ENCODE peak calls at places on chromosome 18, in ten cellular contexts. J, B, T, Q, S, D, C, M, G and X are unnamed samples.

GRCh38 chr18:41170346-41170745 is 784.7 kb upstream of the PIK3C3 start:
- DNase-seq in J (no peak), B (no peak), T (no peak), Q (no peak), S (no peak), D (no peak), C (no peak), M (no peak), G (no peak), X (no peak)

GRCh38 chr18:75076286-75076685 is 132.7 kb downstream of the PTGR3 start:
- DNase-seq in J (no peak), B (no peak), T (no peak), Q (no peak), S (no peak), D (no peak), C (no peak), M (no peak), G (no peak), X (no peak)

GRCh38 chr18:50038448-50038847 is 156.5 kb downstream of the MYO5B start:
- DNase-seq in J (no peak), B (no peak), T (no peak), Q (no peak), S (no peak), D (no peak), C (no peak), M (no peak), G (no peak), X (no peak)

GRCh38 chr18:29651121-29651675 is 1391.3 kb downstream of the DSC3 start:
- DNase-seq in J (no peak), B (no peak), T (peak; percentile 14), Q (no peak), S (no peak), D (no peak), C (no peak), M (no peak), G (no peak), X (no peak)

GRCh38 chr18:56632070-56633022 is 6.0 kb downstream of the TXNL1 start:
- DNase-seq in J (no peak), B (no peak), T (no peak), Q (no peak), S (no peak), D (no peak), C (no peak), M (no peak), G (no peak), X (no peak)

GRCh38 chr18:63783394-63783793 is 8.2 kb downstream of the SERPINB7 start:
- DNase-seq in J (no peak), B (no peak), T (no peak), Q (no peak), S (peak; percentile 55), D (no peak), C (no peak), M (no peak), G (no peak), X (no peak)

GRCh38 chr18:60452424-60452823 is 79.8 kb upstream of the MC4R start:
- DNase-seq in J (no peak), B (no peak), T (no peak), Q (no peak), S (no peak), D (no peak), C (no peak), M (no peak), G (no peak), X (no peak)

GRCh38 chr18:58407263-58407648 is 221.6 kb downstream of the ALPK2 start:
- DNase-seq in J (no peak), B (no peak), T (peak; percentile 68), Q (no peak), S (no peak), D (no peak), C (no peak), M (no peak), G (no peak), X (no peak)

GRCh38 chr18:13272411-13272810 is 53.9 kb downstream of the LDLRAD4 start:
- DNase-seq in J (no peak), B (no peak), T (no peak), Q (no peak), S (no peak), D (no peak), C (peak; percentile 65), M (peak; percentile 59), G (no peak), X (no peak)

GRCh38 chr18:13268746-13269285 is 50.3 kb downstream of the LDLRAD4 start:
- DNase-seq in J (no peak), B (no peak), T (peak; percentile 40), Q (no peak), S (no peak), D (no peak), C (no peak), M (no peak), G (no peak), X (no peak)

GRCh38 chr18:13271512-13271911 is 53.0 kb downstream of the LDLRAD4 start:
- DNase-seq in J (no peak), B (no peak), T (no peak), Q (no peak), S (peak; percentile 61), D (no peak), C (no peak), M (peak; percentile 58), G (no peak), X (no peak)

GRCh38 chr18:13269599-13270011 is 51.0 kb downstream of the LDLRAD4 start:
- DNase-seq in J (no peak), B (peak; percentile 78), T (peak; percentile 43), Q (no peak), S (no peak), D (no peak), C (peak; percentile 80), M (peak; percentile 40), G (peak; percentile 56), X (no peak)

DNA sequence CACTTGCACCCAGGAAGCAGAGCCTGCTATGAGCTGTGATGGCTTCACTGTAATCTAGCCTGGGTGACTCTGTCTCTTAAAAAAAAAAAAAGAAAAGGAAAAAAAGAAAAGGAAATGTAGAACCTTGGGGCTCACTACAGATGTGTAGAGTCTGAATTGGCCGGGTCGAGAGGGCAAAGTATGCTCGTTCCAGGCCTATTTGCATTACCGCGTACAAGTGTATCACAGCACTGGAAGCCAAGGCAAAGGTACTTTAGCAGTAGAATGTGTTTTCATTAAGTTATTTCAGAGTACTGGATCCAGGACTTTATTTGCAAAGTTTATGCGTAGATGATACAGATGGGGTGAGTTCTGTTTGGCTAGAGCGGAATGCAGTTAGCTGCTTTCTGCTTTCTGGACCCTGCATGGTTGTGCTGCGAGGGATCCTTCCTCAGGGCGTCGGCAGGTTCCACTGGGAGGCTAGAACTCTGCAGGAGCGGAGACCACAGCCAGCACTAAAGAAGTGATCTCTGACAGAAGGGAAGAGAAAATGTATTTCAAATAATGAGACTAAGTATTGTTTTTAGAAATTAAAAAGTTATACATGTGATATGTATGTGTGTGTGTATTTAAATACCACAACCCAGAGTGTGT is 51.8 kb downstream of the LDLRAD4 start:
- DNase-seq in J (no peak), B (no peak), T (no peak), Q (no peak), S (no peak), D (no peak), C (no peak), M (no peak), G (no peak), X (no peak)
- H3K4me1 ChIP-seq in J (peaks cover 51% of the 10 kb centered on the region), B (peaks cover 4% of the 10 kb centered on the region), T (peaks cover 28% of the 10 kb centered on the region), Q (peaks cover 13% of the 10 kb centered on the region), S (no peaks in the 10 kb centered on the region), D (peaks cover 48% of the 10 kb centered on the region), C (no peaks in the 10 kb centered on the region), M (peaks cover 100% of the 10 kb centered on the region), G (peaks cover 45% of the 10 kb centered on the region), X (no peaks in the 10 kb centered on the region)

DNA sequence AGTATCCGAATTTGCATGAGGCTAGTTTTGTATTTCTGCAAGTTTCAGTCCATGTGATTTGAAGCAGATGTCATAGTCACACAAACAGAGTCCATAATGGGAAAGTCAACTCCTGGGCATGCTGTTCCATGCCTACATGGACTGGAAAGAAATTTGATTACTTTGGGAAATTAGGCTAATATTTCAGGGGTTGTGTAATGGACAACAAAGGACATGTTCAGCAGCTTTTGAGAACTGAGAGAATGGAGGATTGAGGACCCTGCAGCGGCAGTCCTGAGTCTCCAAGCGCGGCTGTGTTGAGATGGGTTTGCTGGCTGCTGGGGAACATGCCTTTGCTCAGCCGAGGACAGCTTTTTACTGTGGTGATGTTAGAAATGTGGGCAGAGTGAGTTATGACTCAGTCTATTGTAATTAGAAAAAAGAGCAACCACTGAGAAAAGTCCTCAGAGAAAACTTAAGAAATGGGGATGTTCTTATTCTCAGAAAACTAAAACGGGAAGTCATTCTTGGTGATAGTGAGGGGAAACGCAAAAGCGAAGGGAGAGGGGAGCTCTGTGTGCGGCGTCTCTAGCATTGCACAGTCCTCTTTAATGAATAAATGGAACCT is 149.2 kb downstream of the FAM210A start:
- DNase-seq in J (no peak), B (no peak), T (no peak), Q (no peak), S (no peak), D (no peak), C (no peak), M (no peak), G (no peak), X (no peak)
- H3K4me1 ChIP-seq in J (no peaks in the 10 kb centered on the region), B (no peaks in the 10 kb centered on the region), T (no peaks in the 10 kb centered on the region), Q (no peaks in the 10 kb centered on the region), S (no peaks in the 10 kb centered on the region), D (peaks cover 9% of the 10 kb centered on the region), C (no peaks in the 10 kb centered on the region), M (peaks cover 36% of the 10 kb centered on the region), G (no peaks in the 10 kb centered on the region), X (peaks cover 3% of the 10 kb centered on the region)

GRCh38 chr18:48927286-48928080 is 23.3 kb downstream of the SMAD7 start:
- DNase-seq in J (no peak), B (no peak), T (no peak), Q (no peak), S (peak; percentile 5), D (no peak), C (no peak), M (no peak), G (no peak), X (peak; percentile 58)
- H3K4me1 ChIP-seq in J (peaks cover 90% of the 10 kb centered on the region), B (peaks cover 3% of the 10 kb centered on the region), T (peaks cover 93% of the 10 kb centered on the region), Q (peaks cover 20% of the 10 kb centered on the region), S (peaks cover 49% of the 10 kb centered on the region), D (peaks cover 85% of the 10 kb centered on the region), C (peaks cover 88% of the 10 kb centered on the region), M (peaks cover 98% of the 10 kb centered on the region), G (peaks cover 71% of the 10 kb centered on the region), X (peaks cover 94% of the 10 kb centered on the region)

GRCh38 chr18:45107425-45107824 is 426.7 kb downstream of the SETBP1 start:
- DNase-seq in J (no peak), B (no peak), T (no peak), Q (no peak), S (no peak), D (no peak), C (no peak), M (no peak), G (no peak), X (no peak)

GRCh38 chr18:45111507-45111858 is 430.8 kb downstream of the SETBP1 start:
- DNase-seq in J (no peak), B (no peak), T (no peak), Q (no peak), S (no peak), D (no peak), C (no peak), M (no peak), G (no peak), X (no peak)

GRCh38 chr18:45110577-45111506 is 430.2 kb downstream of the SETBP1 start:
- DNase-seq in J (peak; percentile 12), B (no peak), T (no peak), Q (no peak), S (no peak), D (no peak), C (no peak), M (peak; percentile 51), G (peak; percentile 66), X (peak; percentile 14)

GRCh38 chr18:45108754-45109153 is 428.1 kb downstream of the SETBP1 start:
- DNase-seq in J (no peak), B (no peak), T (no peak), Q (no peak), S (peak; percentile 3), D (no peak), C (no peak), M (no peak), G (no peak), X (no peak)

DNA sequence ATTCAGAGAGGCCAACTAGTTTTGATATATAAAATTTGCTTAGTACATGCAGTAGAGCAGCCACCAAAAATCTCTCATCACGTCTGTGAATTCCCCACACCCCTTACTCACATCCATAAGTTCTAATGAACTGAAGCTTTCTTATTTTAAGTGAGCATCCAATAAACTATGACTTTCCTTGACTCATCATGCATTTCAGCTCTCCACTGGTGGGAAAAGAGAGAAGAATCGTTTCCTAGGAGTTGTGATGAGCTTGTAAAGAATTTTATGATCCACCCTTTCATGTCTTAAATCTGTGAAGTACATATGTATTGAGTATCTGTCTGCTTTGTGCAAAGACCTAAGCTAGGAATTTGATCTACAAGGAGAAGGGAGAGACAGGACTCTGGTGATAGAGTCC is 428.6 kb downstream of the SETBP1 start:
- DNase-seq in J (no peak), B (no peak), T (no peak), Q (no peak), S (no peak), D (no peak), C (no peak), M (no peak), G (no peak), X (no peak)
- H3K4me1 ChIP-seq in J (no peaks in the 10 kb centered on the region), B (no peaks in the 10 kb centered on the region), T (no peaks in the 10 kb centered on the region), Q (no peaks in the 10 kb centered on the region), S (no peaks in the 10 kb centered on the region), D (no peaks in the 10 kb centered on the region), C (no peaks in the 10 kb centered on the region), M (peaks cover 7% of the 10 kb centered on the region), G (peaks cover 12% of the 10 kb centered on the region), X (no peaks in the 10 kb centered on the region)